ENCODE peak calls at places on chromosomes 13 and 19, in four cellular contexts. E, N, U and V are unnamed samples.

GRCh38 chr19:30267332-30267731 is 104.9 kb upstream of the ZNF536 start:
- DNase-seq in N (no peak), U (no peak), E (no peak), V (no peak)

GRCh38 chr19:3813473-3814392 is 27.6 kb upstream of the MATK start:
- DNase-seq in N (no peak), E (no peak), U (no peak), V (no peak)

GRCh38 chr19:47447470-47448359 is 24.0 kb downstream of the SLC8A2 start:
- DNase-seq in E (peak), U (peak), N (peak), V (peak)

GRCh38 chr19:55080915-55081772 is 5.5 kb downstream of the EPS8L1 start:
- DNase-seq in U (peak), E (peak), N (peak), V (peak)

GRCh38 chr13:32851083-32852064 is 164.8 kb upstream of the KL start:
- DNase-seq in U (peak), N (no peak), E (no peak), V (no peak)

GRCh38 chr19:40702337-40703012 is 12.0 kb upstream of the NUMBL start:
- DNase-seq in E (no peak), U (peak), N (peak), V (peak)

GRCh38 chr19:34229721-34230120 is 24.6 kb upstream of the GARRE1 start:
- DNase-seq in N (no peak), E (no peak), U (no peak), V (no peak)

GRCh38 chr13:27978301-27978968 is 9.3 kb upstream of the CDX2 start:
- DNase-seq in N (no peak), E (no peak), U (no peak), V (no peak)

GRCh38 chr19:887072-887471 is 5.9 kb downstream of the MED16 start:
- DNase-seq in U (peak), N (no peak), E (peak), V (no peak)

GRCh38 chr13:79196366-79196765 is 209.7 kb downstream of the RBM26 start:
- DNase-seq in U (no peak), E (no peak), N (no peak), V (no peak)

GRCh38 chr19:19672816-19673215 is 4.2 kb downstream of the ZNF101 start:
- DNase-seq in U (no peak), E (no peak), N (no peak), V (no peak)

GRCh38 chr13:21742041-21742440 is 71.2 kb downstream of the FGF9 start:
- DNase-seq in U (no peak), N (no peak), E (no peak), V (no peak)

DNA sequence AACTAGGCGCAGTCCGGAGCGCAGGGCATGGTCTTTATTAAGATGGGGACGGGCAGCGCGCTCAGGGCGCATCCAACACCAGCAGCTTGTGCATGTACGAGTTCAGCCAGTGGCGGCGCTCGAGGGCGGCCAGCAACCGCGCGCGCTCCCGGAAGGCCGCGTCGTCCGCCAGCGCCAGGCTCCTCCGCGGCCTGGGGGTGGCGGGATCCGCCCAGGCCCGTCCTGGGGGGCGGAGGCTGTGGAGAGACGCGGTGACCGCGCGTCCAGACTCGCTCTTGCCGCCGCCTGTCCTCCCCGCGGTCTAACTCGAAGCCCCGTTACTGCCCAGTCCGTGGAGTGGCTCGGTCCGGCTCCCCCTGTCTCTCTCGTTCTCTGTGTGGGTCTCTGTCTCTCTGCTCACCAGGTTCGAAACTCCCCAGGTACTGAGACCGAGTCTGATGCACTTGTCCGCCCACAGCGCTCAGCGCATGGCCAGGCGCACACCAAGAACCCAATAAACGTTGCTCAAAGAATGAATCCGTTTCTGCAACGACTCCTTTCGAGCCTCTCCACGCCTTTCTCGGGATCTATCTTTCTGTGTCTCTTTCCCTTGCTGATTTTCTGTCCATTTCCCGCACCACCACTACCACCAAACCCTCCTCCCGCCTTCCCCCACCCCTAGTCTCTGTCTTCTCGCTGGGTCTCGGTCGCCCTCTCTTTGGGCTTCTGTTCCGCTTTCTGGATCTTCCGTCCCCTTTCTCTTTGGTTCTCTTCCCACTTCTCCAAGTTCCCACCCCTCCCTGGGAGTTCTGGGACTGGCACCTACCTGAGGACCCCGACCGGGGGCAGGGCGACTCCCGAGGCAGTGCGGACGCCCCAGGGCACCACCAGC is 599 bp downstream of the PTH2 start:
- DNase-seq in E (peak), N (peak), U (no peak), V (peak)
- TF ChIP-seq MAZ in E (no peak), N (peak), U (no peak), V (peak)

GRCh38 chr13:88622362-88622973 is 951.3 kb downstream of the SLITRK5 start:
- DNase-seq in N (no peak), U (no peak), E (no peak), V (no peak)

GRCh38 chr13:88623150-88623549 is 952.0 kb downstream of the SLITRK5 start:
- DNase-seq in N (no peak), E (no peak), U (no peak), V (no peak)

GRCh38 chr13:88628882-88629281 is 957.7 kb downstream of the SLITRK5 start:
- DNase-seq in E (no peak), U (no peak), N (no peak), V (no peak)

GRCh38 chr13:88627071-88627470 is 955.9 kb downstream of the SLITRK5 start:
- DNase-seq in N (no peak), U (no peak), E (no peak), V (no peak)
- TF ChIP-seq MAFK in N (no peak), U (no peak), E (no peak), V (no peak)

DNA sequence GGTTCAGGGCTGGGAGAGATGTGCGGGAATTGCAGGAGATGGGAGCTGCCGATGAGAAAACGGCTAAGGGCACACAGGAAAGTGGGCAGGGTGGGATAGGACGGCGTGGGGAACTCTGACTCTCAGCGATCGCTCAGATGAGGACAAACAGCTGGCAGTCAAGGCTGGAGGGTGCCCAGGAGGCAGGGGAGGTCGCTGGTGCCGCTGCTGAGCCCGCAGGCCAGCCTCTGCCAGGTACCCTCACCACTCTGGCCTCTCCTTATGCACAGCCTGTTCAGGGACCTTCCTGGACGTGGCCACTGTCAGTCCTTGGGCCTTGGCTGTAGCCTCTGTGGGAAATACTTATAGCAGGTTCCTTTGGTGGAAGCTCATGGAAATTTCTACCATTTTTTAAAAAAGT is 308.6 kb downstream of the TEX29 start:
- DNase-seq in N (no peak), E (no peak), U (no peak), V (no peak)
- TF ChIP-seq MAZ in N (no peak), E (no peak), U (no peak), V (no peak)

DNA sequence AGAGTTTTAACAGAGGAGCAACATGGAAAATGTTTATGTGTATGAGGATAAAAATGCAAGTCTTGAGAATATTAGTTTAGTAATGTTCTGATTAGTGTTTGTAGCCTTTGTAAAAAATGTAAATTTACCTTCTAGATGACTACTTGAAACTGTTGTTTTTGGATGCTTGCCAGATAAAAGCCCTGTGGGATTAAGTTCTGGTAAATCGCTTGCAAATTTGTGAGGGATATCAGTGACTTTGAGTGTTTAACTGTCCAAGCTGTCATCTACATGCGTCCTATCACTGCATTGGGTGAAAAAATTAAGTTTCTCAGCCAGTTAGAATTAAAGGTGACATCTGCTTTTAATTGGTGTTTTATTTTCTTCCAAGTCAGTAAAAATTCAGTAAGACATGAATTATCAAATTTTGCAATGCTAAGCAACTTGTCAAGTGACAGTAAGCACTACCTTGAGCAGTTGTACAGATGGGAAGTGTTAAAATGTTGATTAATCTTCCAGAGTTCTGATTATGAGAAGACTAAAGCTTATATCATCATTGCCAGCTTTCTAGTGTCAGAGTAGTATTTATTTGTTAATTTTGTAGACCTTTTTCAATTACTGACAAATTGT is 88.0 kb downstream of the PCCA start:
- DNase-seq in E (peak), U (no peak), N (no peak), V (no peak)
- TF ChIP-seq MAFK in E (peak), U (no peak), N (no peak), V (no peak)

GRCh38 chr19:5357584-5357983 is 17.0 kb upstream of the PTPRS start:
- DNase-seq in E (no peak), U (no peak), N (no peak), V (no peak)

GRCh38 chr19:5360003-5360820 is 19.6 kb upstream of the PTPRS start:
- DNase-seq in E (peak), N (no peak), U (no peak), V (no peak)

GRCh38 chr19:5356918-5357317 is 16.3 kb upstream of the PTPRS start:
- DNase-seq in N (no peak), E (no peak), U (no peak), V (no peak)

GRCh38 chr19:5356428-5356827 is 15.8 kb upstream of the PTPRS start:
- DNase-seq in E (no peak), N (no peak), U (no peak), V (no peak)

GRCh38 chr19:5358173-5358800 is 17.7 kb upstream of the PTPRS start:
- DNase-seq in E (peak), N (peak), U (peak), V (no peak)
- TF ChIP-seq MAZ in E (no peak), N (no peak), U (no peak), V (no peak)

GRCh38 chr13:95643814-95644598 is 500 bp downstream of the DZIP1 start:
- DNase-seq in E (peak), N (no peak), U (peak), V (peak)
- TF ChIP-seq MAFK in E (no peak), N (no peak), U (no peak), V (no peak)

GRCh38 chr19:53647350-53647749 is 15.6 kb downstream of the DPRX start:
- DNase-seq in U (no peak), E (no peak), N (no peak), V (no peak)
- TF ChIP-seq MAZ in U (no peak), E (no peak), N (no peak), V (no peak)

GRCh38 chr13:100459747-100460146 is 128.8 kb downstream of the GGACT start:
- DNase-seq in E (no peak), U (no peak), N (no peak), V (no peak)

GRCh38 chr13:100451923-100452322 is 136.7 kb downstream of the GGACT start:
- DNase-seq in E (no peak), N (no peak), U (no peak), V (no peak)

GRCh38 chr13:100458673-100459072 is 129.9 kb downstream of the GGACT start:
- DNase-seq in E (no peak), U (no peak), N (no peak), V (no peak)

DNA sequence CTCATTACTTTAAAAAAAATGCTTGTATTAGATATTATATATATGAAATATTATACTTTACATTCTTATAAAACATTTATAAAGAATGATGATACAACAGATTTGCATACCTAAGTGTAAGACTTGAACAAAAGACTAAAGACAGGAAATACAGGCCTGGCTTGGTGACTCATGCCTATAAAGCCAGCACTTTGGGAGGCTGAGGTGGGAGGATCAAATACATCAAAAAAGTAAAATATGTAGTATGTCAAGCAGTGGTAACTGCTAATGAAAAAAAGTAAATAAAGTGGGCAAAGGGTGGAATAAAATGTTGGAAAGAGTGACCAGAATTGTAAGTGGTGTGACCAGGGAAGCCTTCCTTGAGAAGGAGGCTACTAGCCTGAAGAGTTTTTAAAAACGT is 133.7 kb downstream of the GGACT start:
- DNase-seq in U (no peak), N (no peak), E (peak), V (no peak)
- TF ChIP-seq MAFK in U (no peak), N (no peak), E (peak), V (no peak)

GRCh38 chr13:105921711-105922110 is 613.8 kb downstream of the EFNB2 start:
- DNase-seq in N (no peak), E (no peak), U (no peak), V (no peak)

GRCh38 chr13:105928048-105928447 is 607.4 kb downstream of the EFNB2 start:
- DNase-seq in E (no peak), N (no peak), U (no peak), V (no peak)

GRCh38 chr13:105929486-105929885 is 606.0 kb downstream of the EFNB2 start:
- DNase-seq in E (no peak), U (no peak), N (no peak), V (no peak)

GRCh38 chr13:105928901-105929300 is 606.6 kb downstream of the EFNB2 start:
- DNase-seq in N (no peak), U (no peak), E (no peak), V (no peak)

GRCh38 chr13:105925496-105925895 is 610.0 kb downstream of the EFNB2 start:
- DNase-seq in U (no peak), N (no peak), E (peak), V (peak)
- TF ChIP-seq MAZ in U (no peak), N (no peak), E (no peak), V (no peak)

GRCh38 chr13:113365551-113365971 is 1.6 kb upstream of the GRTP1 start:
- DNase-seq in N (no peak), E (no peak), U (no peak), V (no peak)

GRCh38 chr13:113364933-113365371 is 1.0 kb upstream of the GRTP1 start:
- DNase-seq in N (no peak), U (no peak), E (no peak), V (no peak)

GRCh38 chr13:113366031-113366588 is 2.2 kb upstream of the GRTP1 start:
- DNase-seq in N (no peak), E (peak), U (no peak), V (no peak)

GRCh38 chr13:113367020-113367560 is 3.2 kb upstream of the GRTP1 start:
- DNase-seq in N (no peak), U (no peak), E (no peak), V (no peak)

GRCh38 chr13:113364371-113364932 is 522 bp upstream of the GRTP1 start:
- DNase-seq in E (no peak), U (no peak), N (no peak), V (no peak)
- TF ChIP-seq MAFK in E (no peak), U (peak), N (no peak), V (no peak)